ENCODE peak calls at places on chromosome 11, in nine cellular contexts. U is transverse colon, G is GM13976, F is right lobe of liver, K is H1, R is dorsolateral prefrontal cortex, S is left ventricle myocardium inferior, L is WTC11, E is cardiac muscle cell. T is an unnamed sample.
A peak's percentile ranks its signal among the peaks of the same experiment; 100 is the strongest.

GRCh38 chr11:24271798-24272197 is 225.1 kb upstream of the LUZP2 start:
- DNase-seq in U (no peak), G (no peak), F (no peak), K (no peak), R (no peak), S (no peak), L (no peak), E (no peak), T (no peak)

GRCh38 chr11:34395916-34396555 is 38.2 kb upstream of the ABTB2 start:
- DNase-seq in U (no peak), G (no peak), F (no peak), K (no peak), R (no peak), S (no peak), L (no peak), E (no peak), T (no peak)

GRCh38 chr11:93585758-93586157 is 42.6 kb upstream of the SMCO4 start:
- DNase-seq in U (no peak), G (no peak), F (peak; percentile 71), K (no peak), R (no peak), S (no peak), L (no peak), E (peak; percentile 78), T (no peak)

GRCh38 chr11:1310772-1311468 is 1.5 kb upstream of the TOLLIP start:
- DNase-seq in U (no peak), G (peak; percentile 59), F (peak; percentile 47), K (no peak), R (no peak), S (no peak), L (no peak), E (no peak), T (no peak)

GRCh38 chr11:48129697-48130395 is 86.8 kb upstream of the OR4B1 start:
- DNase-seq in U (no peak), G (no peak), F (no peak), K (no peak), R (no peak), S (no peak), L (no peak), E (peak; percentile 47), T (no peak)

GRCh38 chr11:69981119-69981770 is 96.9 kb upstream of the ANO1 start:
- DNase-seq in U (no peak), G (no peak), F (no peak), K (no peak), R (no peak), S (no peak), L (no peak), E (no peak), T (no peak)

GRCh38 chr11:120233207-120233803 is 6.6 kb upstream of the POU2F3 start:
- DNase-seq in U (no peak), G (no peak), F (no peak), K (no peak), R (no peak), S (no peak), L (no peak), E (no peak), T (no peak)

GRCh38 chr11:73945396-73945795 is 5.4 kb upstream of the DNAJB13 start:
- DNase-seq in U (no peak), G (no peak), F (no peak), K (no peak), R (no peak), S (no peak), L (no peak), E (no peak), T (no peak)

GRCh38 chr11:122365545-122366380 is 249.7 kb upstream of the BLID start:
- DNase-seq in U (no peak), G (no peak), F (peak; percentile 53), K (no peak), R (no peak), S (no peak), L (no peak), E (no peak), T (no peak)

GRCh38 chr11:122355968-122356367 is 240.0 kb upstream of the BLID start:
- DNase-seq in U (no peak), G (no peak), F (no peak), K (no peak), R (no peak), S (no peak), L (no peak), E (no peak), T (no peak)

GRCh38 chr11:122362381-122362780 is 246.4 kb upstream of the BLID start:
- DNase-seq in U (no peak), G (no peak), F (no peak), K (no peak), R (no peak), S (no peak), L (no peak), E (no peak), T (no peak)

GRCh38 chr11:122363306-122363705 is 247.3 kb upstream of the BLID start:
- DNase-seq in U (no peak), G (no peak), F (no peak), K (no peak), R (no peak), S (no peak), L (no peak), E (no peak), T (no peak)

GRCh38 chr11:122360875-122361274 is 244.9 kb upstream of the BLID start:
- DNase-seq in U (no peak), G (no peak), F (no peak), K (no peak), R (no peak), S (no peak), L (no peak), E (no peak), T (no peak)
- TF ChIP-seq CTCF in U (no peak), G (no peak), F (peak; percentile 30), K (no peak), R (no peak), S (no peak), L (no peak), E (no peak), T (no peak)

GRCh38 chr11:44116433-44116832 is 21.0 kb downstream of the EXT2 start:
- DNase-seq in U (no peak), G (no peak), F (no peak), K (no peak), R (no peak), S (no peak), L (no peak), E (peak; percentile 82), T (no peak)

GRCh38 chr11:44125598-44125997 is 30.1 kb downstream of the EXT2 start:
- DNase-seq in U (no peak), G (no peak), F (no peak), K (no peak), R (no peak), S (no peak), L (no peak), E (no peak), T (no peak)

GRCh38 chr11:44120169-44120568 is 24.7 kb downstream of the EXT2 start:
- DNase-seq in U (no peak), G (no peak), F (peak; percentile 55), K (no peak), R (no peak), S (peak; percentile 30), L (no peak), E (no peak), T (no peak)
- TF ChIP-seq CTCF in U (no peak), G (no peak), F (peak; percentile 39), K (peak; percentile 70), R (peak; percentile 26), S (peak; percentile 73), L (no peak), E (peak; percentile 31), T (no peak)

GRCh38 chr11:59528741-59529140 is 17.4 kb downstream of the OR4D9 start:
- DNase-seq in U (no peak), G (no peak), F (no peak), K (no peak), R (no peak), S (no peak), L (no peak), E (no peak), T (no peak)

GRCh38 chr11:59520741-59521140 is 9.4 kb downstream of the OR4D9 start:
- DNase-seq in U (no peak), G (no peak), F (no peak), K (no peak), R (no peak), S (no peak), L (no peak), E (peak; percentile 7), T (no peak)

DNA sequence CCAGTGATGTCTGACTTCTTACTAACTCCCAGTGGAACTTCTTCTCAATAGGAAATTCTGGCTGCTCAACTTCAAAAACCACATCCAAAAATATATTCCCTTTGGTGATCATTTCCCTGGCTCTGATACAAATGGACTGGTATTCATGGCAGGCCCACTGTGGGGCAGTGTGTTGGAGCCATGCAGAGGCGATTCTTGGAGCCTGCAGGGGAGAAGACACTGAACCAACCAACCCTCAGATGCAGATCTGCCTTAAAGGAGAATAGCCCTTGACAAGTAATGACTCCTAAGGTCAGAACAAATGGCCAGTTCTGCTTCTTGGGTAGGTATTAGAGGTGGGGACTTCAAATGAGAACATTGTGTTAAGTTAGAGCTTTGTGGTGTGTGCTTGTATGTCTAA is 12.2 kb downstream of the OR4D9 start:
- DNase-seq in U (no peak), G (no peak), F (no peak), K (no peak), R (no peak), S (no peak), L (no peak), E (no peak), T (no peak)
- TF ChIP-seq CTCF in U (no peak), G (no peak), F (no peak), K (peak; percentile 34), R (no peak), S (no peak), L (no peak), E (no peak), T (no peak)

GRCh38 chr11:132205496-132205895 is 835.1 kb downstream of the NTM start:
- DNase-seq in U (no peak), G (no peak), F (no peak), K (no peak), R (no peak), S (no peak), L (no peak), E (no peak), T (no peak)

GRCh38 chr11:132202621-132203020 is 832.2 kb downstream of the NTM start:
- DNase-seq in U (no peak), G (no peak), F (no peak), K (no peak), R (no peak), S (no peak), L (no peak), E (no peak), T (no peak)

GRCh38 chr11:132205006-132205405 is 834.6 kb downstream of the NTM start:
- DNase-seq in U (no peak), G (no peak), F (no peak), K (no peak), R (no peak), S (no peak), L (no peak), E (no peak), T (no peak)

GRCh38 chr11:132196928-132197327 is 826.5 kb downstream of the NTM start:
- DNase-seq in U (no peak), G (no peak), F (no peak), K (no peak), R (no peak), S (no peak), L (no peak), E (no peak), T (no peak)

GRCh38 chr11:132200303-132200936 is 830.0 kb downstream of the NTM start:
- DNase-seq in U (no peak), G (no peak), F (no peak), K (no peak), R (no peak), S (no peak), L (no peak), E (no peak), T (no peak)
- TF ChIP-seq CTCF in U (no peak), G (no peak), F (no peak), K (no peak), R (no peak), S (no peak), L (no peak), E (no peak), T (no peak)

T was measured in mesothelial cell of epicardium.